ENCODE peak calls at places on chromosomes 7 and 10, in seven cellular contexts. E is IMR-90, C is neuronal stem cell, Z is mesendoderm, A is H1, O is trophoblast cell, U is mesenchymal stem cell. K is an unnamed sample.

GRCh38 chr7:155412416-155413253 is 45.3 kb upstream of the EN2 start:
- DNase-seq in C (peak), O (peak), A (no peak), E (peak), U (no peak), Z (peak), K (peak)

GRCh38 chr10:84429926-84430520 is 101.6 kb downstream of the CCSER2 start:
- DNase-seq in U (peak), O (peak), E (peak), Z (peak), A (peak), C (peak), K (peak)

GRCh38 chr7:143973870-143974446 is 19.3 kb downstream of the OR2F1 start:
- DNase-seq in O (no peak), E (no peak), Z (no peak), U (no peak), A (no peak), C (no peak), K (no peak)

GRCh38 chr7:116271161-116271979 is 61.0 kb downstream of the TES start:
- DNase-seq in C (no peak), U (peak), O (peak), E (peak), A (no peak), Z (no peak), K (no peak)

GRCh38 chr10:29105516-29106215 is 183.2 kb upstream of the LYZL1 start:
- DNase-seq in E (peak), Z (peak), A (no peak), U (peak), O (peak), C (no peak), K (no peak)

GRCh38 chr7:131110294-131111080 is 217.2 kb upstream of the MKLN1 start:
- DNase-seq in U (peak), Z (peak), O (peak), E (peak), C (peak), A (no peak), K (peak)

GRCh38 chr7:131197920-131198610 is 129.6 kb upstream of the MKLN1 start:
- DNase-seq in E (peak), Z (no peak), C (no peak), U (peak), A (no peak), O (peak), K (no peak)

GRCh38 chr7:42461537-42461936 is 224.5 kb upstream of the GLI3 start:
- DNase-seq in U (no peak), C (no peak), O (no peak), A (no peak), Z (no peak), E (no peak), K (no peak)

GRCh38 chr7:27345964-27346363 is 103.4 kb downstream of the EVX1 start:
- DNase-seq in C (no peak), E (no peak), U (no peak), Z (no peak), A (no peak), O (peak), K (no peak)

GRCh38 chr10:48667960-48668541 is 16.6 kb upstream of the WDFY4 start:
- DNase-seq in E (no peak), Z (no peak), C (no peak), O (peak), U (no peak), A (no peak), K (no peak)

GRCh38 chr7:95632609-95633008 is 36.3 kb upstream of the PDK4 start:
- DNase-seq in Z (no peak), O (no peak), U (no peak), C (no peak), A (no peak), E (peak), K (no peak)

GRCh38 chr10:87767253-87767652 is 50.8 kb downstream of the ATAD1 start:
- DNase-seq in C (no peak), Z (peak), A (no peak), O (no peak), U (no peak), E (peak), K (no peak)

GRCh38 chr10:88114368-88114767 is 250.9 kb downstream of the PTEN start:
- DNase-seq in A (no peak), U (peak), E (peak), Z (peak), C (no peak), O (peak), K (peak)

GRCh38 chr7:157004050-157004838 is 6.2 kb downstream of the MNX1 start:
- DNase-seq in E (peak), Z (peak), A (no peak), U (peak), O (no peak), C (no peak), K (no peak)

GRCh38 chr10:46240684-46241565 is 45.9 kb upstream of the ANTXRL start:
- DNase-seq in O (no peak), C (no peak), U (no peak), Z (no peak), A (no peak), E (no peak), K (peak)

GRCh38 chr10:95246582-95247051 is 44.2 kb downstream of the PDLIM1 start:
- DNase-seq in E (peak), O (peak), C (peak), A (no peak), U (peak), Z (peak), K (peak)

GRCh38 chr7:131066635-131067034 is 261.0 kb upstream of the MKLN1 start:
- DNase-seq in Z (no peak), O (peak), E (peak), C (no peak), A (no peak), U (peak), K (no peak)

GRCh38 chr10:61643316-61643751 is 19.4 kb upstream of the CABCOCO1 start:
- DNase-seq in U (no peak), E (peak), A (no peak), C (no peak), Z (peak), O (peak), K (no peak)
- H3K4me2 ChIP-seq in U (no peak), E (peak), A (peak), C (no peak), Z (no peak), O (no peak), K (no peak)

DNA sequence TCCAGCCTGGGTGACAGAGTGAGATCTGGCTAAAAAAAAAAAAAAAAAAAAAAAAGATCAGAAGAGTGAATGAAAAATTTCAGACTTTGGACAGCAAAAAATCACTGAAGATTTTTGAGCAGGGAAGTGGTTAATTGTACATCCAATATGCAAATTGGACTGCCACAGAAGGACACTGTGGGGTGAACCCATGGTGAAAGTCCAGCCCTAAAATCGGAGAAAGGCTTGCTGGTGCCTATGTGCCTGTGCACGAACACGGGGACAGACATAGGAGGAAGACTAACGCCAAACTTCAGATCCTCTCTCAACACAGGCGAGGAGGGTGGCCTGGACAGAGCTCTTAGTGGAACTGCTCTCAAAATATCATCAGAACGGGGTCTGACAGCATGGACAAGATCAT is 65.5 kb downstream of the FAM171A1 start:
- DNase-seq in E (no peak), Z (no peak), U (no peak), C (no peak), O (no peak), A (no peak), K (no peak)
- H4K8ac ChIP-seq in E (no peak), Z (no peak), U (no peak), C (no peak), O (no peak), A (peak), K (no peak)

DNA sequence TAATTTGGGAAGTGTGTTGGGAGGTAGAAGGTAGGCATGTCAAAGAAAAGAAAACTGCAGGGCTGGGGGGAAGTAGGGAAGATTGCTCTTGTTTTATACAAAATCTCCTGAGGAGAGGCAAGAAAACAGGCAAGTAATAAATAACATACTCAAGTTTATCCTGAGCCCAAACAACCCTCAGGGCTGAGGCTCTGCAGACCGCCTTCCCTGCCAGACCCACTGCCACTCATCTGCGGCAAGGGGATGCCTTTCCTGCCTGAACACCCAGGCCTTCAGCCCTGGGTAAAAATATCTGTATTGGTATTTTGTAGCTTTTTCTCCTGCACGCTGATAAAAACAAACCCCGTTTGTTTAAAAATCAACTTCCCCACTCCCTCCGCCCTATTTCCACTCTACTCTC is 399.8 kb upstream of the NFE2L3 start:
- DNase-seq in E (no peak), Z (no peak), U (no peak), O (no peak), C (no peak), A (no peak), K (no peak)
- H3K4me2 ChIP-seq in E (no peak), Z (no peak), U (no peak), O (no peak), C (no peak), A (no peak), K (no peak)

GRCh38 chr10:129055225-129055624 is 411.8 kb upstream of the MGMT start:
- DNase-seq in E (no peak), A (no peak), U (no peak), O (no peak), C (no peak), Z (no peak), K (no peak)
- H4K8ac ChIP-seq in E (no peak), A (no peak), U (no peak), O (no peak), C (no peak), Z (no peak), K (no peak)

DNA sequence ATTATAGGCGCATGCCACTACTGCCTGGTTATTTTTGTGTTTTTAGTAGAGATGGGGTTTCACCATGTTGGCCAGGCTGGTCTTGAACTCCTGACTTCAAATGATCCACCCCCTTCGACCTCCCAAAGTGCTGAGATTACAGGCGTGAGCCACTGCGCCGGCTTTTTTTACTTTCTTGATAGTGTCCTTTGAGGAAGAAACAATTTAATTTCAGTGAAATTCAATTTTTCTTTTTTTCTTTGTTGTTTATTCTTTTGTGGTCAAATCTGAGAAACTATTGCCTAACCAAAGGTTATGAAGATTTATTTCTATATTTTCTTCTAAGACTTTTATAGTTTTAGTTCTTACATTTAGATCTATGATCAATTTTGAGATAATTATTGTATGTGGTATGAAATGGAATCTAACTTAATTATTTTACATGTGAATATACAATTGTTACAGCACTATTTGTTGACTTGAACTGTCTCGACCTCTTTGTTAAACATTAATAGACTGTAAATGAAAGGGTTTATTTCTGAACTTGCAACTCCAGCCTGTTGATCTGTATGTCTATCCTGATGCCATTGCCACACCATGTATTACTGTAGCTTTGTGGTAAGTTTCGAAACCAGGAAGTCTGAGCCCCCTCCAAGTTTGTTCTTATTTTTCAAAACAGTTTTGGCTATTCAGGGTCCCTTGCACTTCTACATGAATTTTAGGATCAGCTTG is 19.8 kb upstream of the RASSF4 start:
- DNase-seq in A (no peak), E (peak), C (no peak), U (no peak), Z (no peak), O (no peak), K (no peak)
- H3K4me2 ChIP-seq in A (no peak), E (no peak), C (no peak), U (no peak), Z (no peak), O (no peak), K (no peak)